ENCODE peak calls at places on chromosomes 4 and X, in four cellular contexts. T, A, J and X are unnamed samples.

GRCh38 chrX:2610246-2611170 is 80.6 kb upstream of the CD99 start:
- DNase-seq in T (no peak), A (no peak), J (peak; percentile 62), X (peak; percentile 21)

GRCh38 chr4:122992111-122992510 is 69.7 kb upstream of the NUDT6 start:
- DNase-seq in T (no peak), A (peak; percentile 55), J (no peak), X (peak; percentile 31)

GRCh38 chr4:169385356-169385755 is 114.6 kb upstream of the SH3RF1 start:
- DNase-seq in T (no peak), A (no peak), J (no peak), X (peak; percentile 68)

GRCh38 chr4:73988096-73988495 is at the start of gene PPBP:
- DNase-seq in T (no peak), A (no peak), J (peak; percentile 9), X (no peak)

GRCh38 chr4:147682755-147683154 is 1.2 kb downstream of the PRMT9 start:
- DNase-seq in T (no peak), A (no peak), J (no peak), X (no peak)

GRCh38 chr4:101232074-101232776 is 115.1 kb downstream of the PPP3CA start:
- DNase-seq in T (no peak), A (peak; percentile 86), J (no peak), X (peak; percentile 77)

GRCh38 chr4:112938461-112939058 is 110.9 kb upstream of the ANK2 start:
- DNase-seq in T (no peak), A (peak; percentile 31), J (peak; percentile 63), X (peak; percentile 62)

GRCh38 chr4:15906024-15906443 is 32.5 kb downstream of the FGFBP1 start:
- DNase-seq in T (no peak), A (peak; percentile 100), J (no peak), X (no peak)

GRCh38 chr4:188778880-188779279 is 639.6 kb downstream of the TRIML1 start:
- DNase-seq in T (no peak), A (peak; percentile 39), J (no peak), X (peak; percentile 37)

GRCh38 chr4:88320780-88321373 is 36.5 kb upstream of the PPM1K start:
- DNase-seq in T (no peak), A (no peak), J (peak; percentile 54), X (peak; percentile 30)

GRCh38 chr4:158025131-158025530 is 147.7 kb downstream of the GASK1B start:
- DNase-seq in T (no peak), A (peak; percentile 84), J (no peak), X (no peak)